ENCODE peak calls at places on chromosomes 5 and 9, in six cellular contexts. One of them, this sample, is unnamed.

GRCh38 chr5:122252319-122252718 is 59.7 kb upstream of the SNCAIP start:
- DNase-seq in fibroblast of mammary gland: no peak
- DNase-seq in cardiac fibroblast: no peak
- DNase-seq in epithelial cell of esophagus: no peak
- DNase-seq in ovary: no peak
- DNase-seq in PC-3: peak
- DNase-seq in this sample: no peak

GRCh38 chr5:41822036-41822435 is 48.2 kb downstream of the OXCT1 start:
- DNase-seq in fibroblast of mammary gland: no peak
- DNase-seq in cardiac fibroblast: no peak
- DNase-seq in epithelial cell of esophagus: no peak
- DNase-seq in ovary: no peak
- DNase-seq in PC-3: no peak
- DNase-seq in this sample: no peak

GRCh38 chr5:133825631-133826289 is 142.7 kb downstream of the C5orf15 start:
- DNase-seq in fibroblast of mammary gland: no peak
- DNase-seq in cardiac fibroblast: no peak
- DNase-seq in epithelial cell of esophagus: no peak
- DNase-seq in ovary: no peak
- DNase-seq in PC-3: no peak
- DNase-seq in this sample: no peak

GRCh38 chr9:130537346-130538050 is 41.9 kb upstream of the FUBP3 start:
- DNase-seq in fibroblast of mammary gland: peak
- DNase-seq in cardiac fibroblast: peak
- DNase-seq in epithelial cell of esophagus: peak
- DNase-seq in ovary: no peak
- DNase-seq in PC-3: peak
- DNase-seq in this sample: peak

GRCh38 chr9:105445203-105445881 is 2.5 kb upstream of the FSD1L start:
- DNase-seq in fibroblast of mammary gland: peak
- DNase-seq in cardiac fibroblast: no peak
- DNase-seq in epithelial cell of esophagus: no peak
- DNase-seq in ovary: no peak
- DNase-seq in PC-3: no peak
- DNase-seq in this sample: no peak

GRCh38 chr5:14414615-14415515 is 166.7 kb upstream of the OTULINL start:
- DNase-seq in fibroblast of mammary gland: no peak
- DNase-seq in cardiac fibroblast: no peak
- DNase-seq in epithelial cell of esophagus: no peak
- DNase-seq in ovary: no peak
- DNase-seq in PC-3: no peak
- DNase-seq in this sample: no peak

GRCh38 chr9:133347515-133347984 is 381 bp downstream of the MED22 start:
- DNase-seq in fibroblast of mammary gland: no peak
- DNase-seq in cardiac fibroblast: peak
- DNase-seq in epithelial cell of esophagus: peak
- DNase-seq in ovary: peak
- DNase-seq in PC-3: peak
- DNase-seq in this sample: peak

GRCh38 chr5:53481354-53481886 is 991 bp downstream of the FST start:
- DNase-seq in fibroblast of mammary gland: peak
- DNase-seq in cardiac fibroblast: peak
- DNase-seq in epithelial cell of esophagus: no peak
- DNase-seq in ovary: no peak
- DNase-seq in PC-3: no peak
- DNase-seq in this sample: no peak

GRCh38 chr5:159639590-159639989 is 276.7 kb upstream of the ADRA1B start:
- DNase-seq in fibroblast of mammary gland: no peak
- DNase-seq in cardiac fibroblast: no peak
- DNase-seq in epithelial cell of esophagus: no peak
- DNase-seq in ovary: no peak
- DNase-seq in PC-3: no peak
- DNase-seq in this sample: no peak

GRCh38 chr5:168315991-168316578 is 24.6 kb downstream of the WWC1 start:
- DNase-seq in fibroblast of mammary gland: no peak
- DNase-seq in cardiac fibroblast: no peak
- DNase-seq in epithelial cell of esophagus: peak
- DNase-seq in ovary: no peak
- DNase-seq in PC-3: peak
- DNase-seq in this sample: no peak

GRCh38 chr5:95486185-95486584 is 68.6 kb downstream of the SKIC3 start:
- DNase-seq in fibroblast of mammary gland: no peak
- DNase-seq in cardiac fibroblast: no peak
- DNase-seq in epithelial cell of esophagus: no peak
- DNase-seq in ovary: no peak
- DNase-seq in PC-3: no peak
- DNase-seq in this sample: no peak

GRCh38 chr9:123656565-123656964 is 273.4 kb downstream of the DENND1A start:
- DNase-seq in fibroblast of mammary gland: peak
- DNase-seq in cardiac fibroblast: peak
- DNase-seq in epithelial cell of esophagus: peak
- DNase-seq in ovary: no peak
- DNase-seq in PC-3: peak
- DNase-seq in this sample: no peak

GRCh38 chr5:83871533-83872380 is 151.1 kb upstream of the HAPLN1 start:
- DNase-seq in fibroblast of mammary gland: no peak
- DNase-seq in cardiac fibroblast: no peak
- DNase-seq in epithelial cell of esophagus: no peak
- DNase-seq in ovary: no peak
- DNase-seq in PC-3: no peak
- DNase-seq in this sample: no peak

GRCh38 chr9:121455527-121456239 is 44.0 kb downstream of the GGTA1 start:
- DNase-seq in fibroblast of mammary gland: peak
- DNase-seq in cardiac fibroblast: no peak
- DNase-seq in epithelial cell of esophagus: no peak
- DNase-seq in ovary: no peak
- DNase-seq in PC-3: no peak
- DNase-seq in this sample: no peak

GRCh38 chr5:80935811-80936385 is 24.3 kb upstream of the RASGRF2 start:
- DNase-seq in fibroblast of mammary gland: no peak
- DNase-seq in cardiac fibroblast: no peak
- DNase-seq in epithelial cell of esophagus: peak
- DNase-seq in ovary: no peak
- DNase-seq in PC-3: peak
- DNase-seq in this sample: no peak
- TF ChIP-seq CTCF in fibroblast of mammary gland: peak
- TF ChIP-seq CTCF in cardiac fibroblast: no peak
- TF ChIP-seq CTCF in epithelial cell of esophagus: peak
- TF ChIP-seq CTCF in ovary: no peak
- TF ChIP-seq CTCF in PC-3: peak
- TF ChIP-seq CTCF in this sample: peak

DNA sequence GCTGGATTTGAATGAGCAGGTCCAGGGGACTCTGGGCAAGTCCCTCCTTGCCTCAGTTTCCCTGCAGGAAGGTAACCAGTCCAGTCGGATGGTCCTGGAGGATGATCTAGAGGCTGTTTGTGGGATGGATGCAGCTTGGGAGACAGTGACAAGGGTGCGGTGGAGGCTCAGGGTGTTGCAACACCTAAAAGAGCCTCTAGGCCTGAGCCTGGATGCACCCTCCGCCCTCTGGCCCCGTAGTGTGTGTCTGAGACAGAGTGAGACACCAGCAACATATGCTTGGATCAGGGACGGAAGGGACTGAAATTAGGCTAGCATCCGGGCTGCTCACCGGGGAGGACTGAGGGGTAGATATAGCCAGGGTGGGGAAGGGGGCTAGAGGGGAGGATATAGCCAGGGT is 1.1 kb downstream of the CRAT start:
- DNase-seq in fibroblast of mammary gland: peak
- DNase-seq in cardiac fibroblast: no peak
- DNase-seq in epithelial cell of esophagus: peak
- DNase-seq in ovary: no peak
- DNase-seq in PC-3: peak
- DNase-seq in this sample: no peak
- H3K4me3 ChIP-seq in fibroblast of mammary gland: peak
- H3K4me3 ChIP-seq in cardiac fibroblast: peak
- H3K4me3 ChIP-seq in epithelial cell of esophagus: no peak
- H3K4me3 ChIP-seq in ovary: peak
- H3K4me3 ChIP-seq in PC-3: peak
- H3K4me3 ChIP-seq in this sample: peak

GRCh38 chr5:120052916-120053828 is 410.9 kb upstream of the PRR16 start:
- DNase-seq in fibroblast of mammary gland: peak
- DNase-seq in cardiac fibroblast: no peak
- DNase-seq in epithelial cell of esophagus: no peak
- DNase-seq in ovary: no peak
- DNase-seq in PC-3: no peak
- DNase-seq in this sample: peak

GRCh38 chr5:120053841-120054240 is 410.3 kb upstream of the PRR16 start:
- DNase-seq in fibroblast of mammary gland: peak
- DNase-seq in cardiac fibroblast: peak
- DNase-seq in epithelial cell of esophagus: no peak
- DNase-seq in ovary: no peak
- DNase-seq in PC-3: no peak
- DNase-seq in this sample: peak

GRCh38 chr5:120055858-120056257 is 408.2 kb upstream of the PRR16 start:
- DNase-seq in fibroblast of mammary gland: peak
- DNase-seq in cardiac fibroblast: peak
- DNase-seq in epithelial cell of esophagus: peak
- DNase-seq in ovary: no peak
- DNase-seq in PC-3: peak
- DNase-seq in this sample: peak
- TF ChIP-seq CTCF in fibroblast of mammary gland: peak
- TF ChIP-seq CTCF in cardiac fibroblast: peak
- TF ChIP-seq CTCF in epithelial cell of esophagus: peak
- TF ChIP-seq CTCF in ovary: peak
- TF ChIP-seq CTCF in PC-3: peak
- TF ChIP-seq CTCF in this sample: peak

GRCh38 chr9:74711371-74711770 is 176.3 kb downstream of the TRPM6 start:
- DNase-seq in fibroblast of mammary gland: no peak
- DNase-seq in cardiac fibroblast: no peak
- DNase-seq in epithelial cell of esophagus: no peak
- DNase-seq in ovary: no peak
- DNase-seq in PC-3: no peak
- DNase-seq in this sample: no peak
- H3K4me3 ChIP-seq in fibroblast of mammary gland: no peak
- H3K4me3 ChIP-seq in cardiac fibroblast: no peak
- H3K4me3 ChIP-seq in epithelial cell of esophagus: no peak
- H3K4me3 ChIP-seq in ovary: no peak
- H3K4me3 ChIP-seq in PC-3: no peak
- H3K4me3 ChIP-seq in this sample: no peak

DNA sequence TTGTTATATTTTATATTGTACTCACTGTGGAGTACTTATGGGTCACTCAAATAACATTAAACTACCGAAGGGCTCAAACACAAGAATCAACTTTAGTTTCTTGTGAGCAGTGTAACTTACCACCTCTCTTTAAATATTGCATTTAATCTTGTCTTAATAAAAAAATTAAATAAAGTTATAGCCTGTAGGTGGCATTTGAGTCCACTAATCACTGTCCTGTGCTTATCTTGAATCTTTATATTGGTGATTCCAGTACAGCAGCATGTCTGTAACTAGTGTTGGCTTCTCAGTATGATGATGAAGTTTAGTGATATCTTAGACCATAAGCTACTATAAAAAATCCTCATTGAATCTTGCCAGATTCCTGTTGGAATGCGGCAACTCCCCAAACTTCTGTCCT is 313.8 kb downstream of the FAM170A start:
- DNase-seq in fibroblast of mammary gland: peak
- DNase-seq in cardiac fibroblast: peak
- DNase-seq in epithelial cell of esophagus: peak
- DNase-seq in ovary: no peak
- DNase-seq in PC-3: peak
- DNase-seq in this sample: peak
- TF ChIP-seq CTCF in fibroblast of mammary gland: peak
- TF ChIP-seq CTCF in cardiac fibroblast: no peak
- TF ChIP-seq CTCF in epithelial cell of esophagus: peak
- TF ChIP-seq CTCF in ovary: peak
- TF ChIP-seq CTCF in PC-3: peak
- TF ChIP-seq CTCF in this sample: peak

GRCh38 chr5:22901885-22902284 is 48.7 kb upstream of the CDH12 start:
- DNase-seq in fibroblast of mammary gland: no peak
- DNase-seq in cardiac fibroblast: no peak
- DNase-seq in epithelial cell of esophagus: no peak
- DNase-seq in ovary: no peak
- DNase-seq in PC-3: no peak
- DNase-seq in this sample: no peak
- H3K4me3 ChIP-seq in fibroblast of mammary gland: no peak
- H3K4me3 ChIP-seq in cardiac fibroblast: no peak
- H3K4me3 ChIP-seq in epithelial cell of esophagus: no peak
- H3K4me3 ChIP-seq in ovary: no peak
- H3K4me3 ChIP-seq in PC-3: no peak
- H3K4me3 ChIP-seq in this sample: no peak

GRCh38 chr9:15505927-15506326 is 4.8 kb downstream of the PSIP1 start:
- DNase-seq in fibroblast of mammary gland: no peak
- DNase-seq in cardiac fibroblast: no peak
- DNase-seq in epithelial cell of esophagus: no peak
- DNase-seq in ovary: no peak
- DNase-seq in PC-3: no peak
- DNase-seq in this sample: no peak
- TF ChIP-seq CTCF in fibroblast of mammary gland: no peak
- TF ChIP-seq CTCF in cardiac fibroblast: no peak
- TF ChIP-seq CTCF in epithelial cell of esophagus: no peak
- TF ChIP-seq CTCF in ovary: no peak
- TF ChIP-seq CTCF in PC-3: no peak
- TF ChIP-seq CTCF in this sample: peak

DNA sequence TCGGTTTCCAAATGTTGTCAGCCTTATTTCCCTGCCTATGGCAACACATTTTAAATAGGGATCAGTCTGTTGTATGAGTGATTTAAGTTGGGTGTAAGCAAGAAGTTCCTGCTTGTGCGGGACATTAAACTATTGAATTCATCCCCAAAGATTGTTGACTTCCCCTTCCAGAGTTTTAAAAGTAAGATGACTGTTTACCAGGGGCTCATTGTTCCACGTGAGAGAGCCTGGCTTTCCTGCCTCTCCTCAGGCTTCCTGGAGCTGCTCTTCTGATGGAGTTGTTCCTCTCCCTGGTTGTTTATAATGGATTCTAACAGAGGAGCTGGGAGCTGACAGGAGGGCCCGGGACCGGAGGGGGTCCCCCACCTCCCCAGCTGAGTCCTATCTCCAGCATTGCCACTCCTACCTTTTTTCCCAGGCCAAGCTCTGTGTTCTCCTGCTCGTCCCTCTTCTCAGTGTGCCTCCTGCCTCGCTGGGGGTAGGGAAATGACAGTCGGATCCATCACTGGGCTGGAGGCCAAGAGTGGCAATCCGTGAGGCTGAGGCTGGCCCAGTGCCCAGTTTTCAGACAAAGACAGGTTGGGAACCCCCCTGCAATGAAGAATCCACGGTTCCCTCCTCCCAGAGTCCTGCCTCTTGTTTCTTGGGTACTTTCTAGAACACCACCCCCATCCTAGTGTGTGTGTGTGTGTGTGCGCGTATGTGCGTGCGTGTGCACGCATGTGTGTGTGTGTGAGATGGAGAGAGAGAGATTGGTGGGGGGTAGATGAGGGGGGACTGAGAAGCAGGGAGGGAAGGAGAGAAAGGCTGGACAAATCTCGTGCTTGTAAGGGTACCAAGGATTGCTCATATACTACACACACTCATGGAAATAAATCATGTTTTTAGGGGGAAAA is 123.6 kb upstream of the NFIB start:
- DNase-seq in fibroblast of mammary gland: no peak
- DNase-seq in cardiac fibroblast: no peak
- DNase-seq in epithelial cell of esophagus: peak
- DNase-seq in ovary: no peak
- DNase-seq in PC-3: no peak
- DNase-seq in this sample: no peak
- H3K4me3 ChIP-seq in fibroblast of mammary gland: no peak
- H3K4me3 ChIP-seq in cardiac fibroblast: no peak
- H3K4me3 ChIP-seq in epithelial cell of esophagus: no peak
- H3K4me3 ChIP-seq in ovary: no peak
- H3K4me3 ChIP-seq in PC-3: no peak
- H3K4me3 ChIP-seq in this sample: no peak

This sample was measured in choroid plexus epithelial cell.